ENCODE peak calls at places on chromosomes 12 and 14, in nine cellular contexts. K is fibroblast of lung, W is PC-3, Y is aorta, L is esophagus muscularis mucosa, V is psoas muscle, D is HCT116, F is spleen, N is thoracic aorta. C is an unnamed sample.
A peak's percentile ranks its signal among the peaks of the same experiment; 100 is the strongest.

GRCh38 chr12:19542606-19543005 is 103.3 kb downstream of the AEBP2 start:
- DNase-seq in K (no peak), W (no peak), Y (no peak), L (no peak), V (no peak), D (no peak), F (no peak), N (no peak), C (no peak)

GRCh38 chr12:10398168-10398567 is 8.3 kb upstream of the KLRK1 start:
- DNase-seq in K (no peak), W (no peak), Y (no peak), L (no peak), V (no peak), D (no peak), F (no peak), N (no peak), C (no peak)

GRCh38 chr12:8593246-8593645 is 19.4 kb downstream of the AICDA start:
- DNase-seq in K (no peak), W (no peak), Y (no peak), L (no peak), V (no peak), D (no peak), F (no peak), N (no peak), C (no peak)

GRCh38 chr12:27521066-27521465 is 2.9 kb upstream of the PPFIBP1 start:
- DNase-seq in K (peak; percentile 63), W (no peak), Y (peak; percentile 53), L (no peak), V (no peak), D (no peak), F (no peak), N (no peak), C (no peak)

GRCh38 chr14:54848910-54849309 is 53.7 kb downstream of the GCH1 start:
- DNase-seq in K (no peak), W (no peak), Y (no peak), L (no peak), V (no peak), D (no peak), F (no peak), N (no peak), C (no peak)

GRCh38 chr14:37601849-37602248 is 6.4 kb downstream of the TTC6 start:
- DNase-seq in K (no peak), W (no peak), Y (no peak), L (no peak), V (no peak), D (no peak), F (no peak), N (no peak), C (peak; percentile 13)

GRCh38 chr14:24231263-24232120 is 675 bp downstream of the NEDD8 start:
- DNase-seq in K (no peak), W (no peak), Y (no peak), L (no peak), V (no peak), D (no peak), F (no peak), N (no peak), C (peak; percentile 43)

GRCh38 chr14:105255021-105255507 is 6.7 kb downstream of the BTBD6 start:
- DNase-seq in K (peak; percentile 9), W (no peak), Y (no peak), L (no peak), V (peak; percentile 65), D (no peak), F (no peak), N (no peak), C (no peak)

GRCh38 chr14:34460841-34461240 is 1.2 kb downstream of the SPTSSA start:
- DNase-seq in K (peak; percentile 45), W (peak; percentile 40), Y (no peak), L (no peak), V (no peak), D (no peak), F (no peak), N (no peak), C (no peak)

GRCh38 chr14:100780246-100780645 is 45.7 kb upstream of the MEG3 start:
- DNase-seq in K (no peak), W (no peak), Y (no peak), L (no peak), V (no peak), D (no peak), F (peak; percentile 52), N (no peak), C (no peak)

GRCh38 chr12:27814851-27815591 is 35.0 kb upstream of the MANSC4 start:
- DNase-seq in K (peak; percentile 56), W (no peak), Y (no peak), L (no peak), V (no peak), D (no peak), F (no peak), N (no peak), C (no peak)

GRCh38 chr12:11888029-11888428 is 182.7 kb upstream of the BCL2L14 start:
- DNase-seq in K (no peak), W (no peak), Y (no peak), L (peak; percentile 7), V (no peak), D (no peak), F (no peak), N (no peak), C (no peak)

GRCh38 chr12:11893998-11894397 is 176.7 kb upstream of the BCL2L14 start:
- DNase-seq in K (no peak), W (no peak), Y (no peak), L (no peak), V (no peak), D (no peak), F (no peak), N (no peak), C (no peak)

GRCh38 chr12:11892065-11892391 is 178.7 kb upstream of the BCL2L14 start:
- DNase-seq in K (no peak), W (no peak), Y (no peak), L (no peak), V (no peak), D (no peak), F (no peak), N (no peak), C (no peak)

GRCh38 chr12:11894890-11895289 is 175.8 kb upstream of the BCL2L14 start:
- DNase-seq in K (no peak), W (no peak), Y (no peak), L (no peak), V (no peak), D (no peak), F (no peak), N (no peak), C (no peak)

DNA sequence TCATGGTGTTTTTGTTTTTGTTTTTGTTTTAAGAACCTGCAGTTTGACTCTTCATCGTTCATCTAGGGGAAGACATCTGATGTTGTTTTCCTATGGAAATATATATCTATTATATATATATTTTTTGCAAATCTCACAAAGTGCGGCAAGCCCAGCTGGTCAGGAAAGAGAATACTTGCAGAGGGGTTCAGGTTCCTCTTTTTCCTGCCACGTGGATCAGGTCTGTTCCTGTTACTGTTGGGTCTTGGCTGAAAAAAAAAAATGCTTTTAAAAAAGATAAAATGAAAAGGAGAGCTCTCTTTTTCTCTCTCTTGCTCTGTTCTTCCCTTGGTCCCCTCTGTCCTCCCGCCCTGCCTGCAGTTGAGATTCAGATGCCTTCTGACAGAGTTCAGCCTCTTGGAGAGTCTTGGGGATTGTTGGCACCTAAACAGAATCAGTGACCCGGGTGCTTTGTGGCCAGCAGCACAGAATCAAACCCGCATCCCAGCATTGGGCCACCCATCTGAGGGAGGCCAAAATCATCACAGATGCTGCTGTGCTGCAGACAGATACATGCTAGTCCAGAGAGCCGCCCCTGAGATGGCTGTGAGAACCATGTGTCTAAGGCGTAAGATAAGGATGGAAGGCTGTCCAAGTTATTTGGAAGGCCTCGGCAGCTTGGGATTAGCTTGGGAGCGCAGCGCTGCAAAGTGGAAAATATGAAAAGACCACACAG is 179.2 kb upstream of the BCL2L14 start:
- DNase-seq in K (no peak), W (no peak), Y (peak; percentile 55), L (no peak), V (no peak), D (no peak), F (no peak), N (no peak), C (no peak)
- H3K4me1 ChIP-seq in K (no peaks in the 10 kb centered on the region), W (peaks cover 8% of the 10 kb centered on the region), Y (no peaks in the 10 kb centered on the region), L (peaks cover 9% of the 10 kb centered on the region), V (peaks cover 4% of the 10 kb centered on the region), D (no peaks in the 10 kb centered on the region), F (no peaks in the 10 kb centered on the region), N (peaks cover 25% of the 10 kb centered on the region), C (no peaks in the 10 kb centered on the region)

DNA sequence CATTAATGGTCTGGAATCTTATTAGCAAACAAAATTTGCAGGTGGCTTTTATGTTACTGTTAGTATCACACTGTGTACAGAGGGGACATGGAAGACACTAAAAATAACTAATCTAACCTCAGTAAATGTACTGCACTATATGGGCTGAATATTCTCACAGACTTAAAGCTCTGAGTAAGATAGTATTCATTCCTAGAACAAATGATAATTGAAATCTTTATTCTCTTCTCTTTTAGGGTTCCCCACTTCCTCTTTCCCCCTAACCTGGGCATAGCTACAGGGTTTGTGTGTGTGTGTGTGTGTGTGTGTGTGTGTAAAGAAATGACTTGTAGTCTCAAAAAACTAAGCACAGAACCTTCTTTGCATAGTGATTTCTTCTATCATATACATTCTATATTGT is 21.4 kb upstream of the HECTD1 start:
- DNase-seq in K (peak; percentile 28), W (peak; percentile 11), Y (no peak), L (no peak), V (no peak), D (no peak), F (no peak), N (no peak), C (no peak)
- H3K27ac ChIP-seq in K (no peak overlapping the region), W (peak overlapping the region; percentile 80), Y (no peak overlapping the region), L (peak overlapping the region; percentile 46), V (peak overlapping the region; percentile 77), D (no peak overlapping the region), F (no peak overlapping the region), N (no peak overlapping the region), C (peak overlapping the region; percentile 84)

GRCh38 chr14:89701079-89702043 is 253.2 kb downstream of the EFCAB11 start:
- DNase-seq in K (peak; percentile 79), W (peak; percentile 74), Y (peak; percentile 94), L (peak; percentile 92), V (peak; percentile 89), D (peak; percentile 2), F (peak; percentile 98), N (peak; percentile 64), C (peak; percentile 79)

GRCh38 chr14:89708982-89709381 is 245.5 kb downstream of the EFCAB11 start:
- DNase-seq in K (no peak), W (no peak), Y (no peak), L (no peak), V (no peak), D (no peak), F (no peak), N (no peak), C (no peak)

GRCh38 chr14:89702151-89702936 is 252.2 kb downstream of the EFCAB11 start:
- DNase-seq in K (peak; percentile 65), W (no peak), Y (peak; percentile 47), L (peak; percentile 92), V (peak; percentile 36), D (no peak), F (no peak), N (no peak), C (no peak)

GRCh38 chr14:89707086-89707485 is 247.4 kb downstream of the EFCAB11 start:
- DNase-seq in K (no peak), W (no peak), Y (no peak), L (no peak), V (no peak), D (no peak), F (no peak), N (no peak), C (no peak)
- H3K4me1 ChIP-seq in K (no peaks in the 10 kb centered on the region), W (peaks cover 3% of the 10 kb centered on the region), Y (no peaks in the 10 kb centered on the region), L (peaks cover 11% of the 10 kb centered on the region), V (peaks cover under 1% of the 10 kb centered on the region), D (peaks cover 3% of the 10 kb centered on the region), F (peaks cover 3% of the 10 kb centered on the region), N (peaks cover 23% of the 10 kb centered on the region), C (no peaks in the 10 kb centered on the region)

GRCh38 chr12:98561846-98562245 is 31.6 kb upstream of the SLC25A3 start:
- DNase-seq in K (no peak), W (no peak), Y (no peak), L (no peak), V (no peak), D (no peak), F (no peak), N (no peak), C (no peak)

GRCh38 chr12:98559666-98560065 is 33.8 kb upstream of the SLC25A3 start:
- DNase-seq in K (no peak), W (no peak), Y (no peak), L (no peak), V (no peak), D (no peak), F (no peak), N (no peak), C (no peak)
- H3K27ac ChIP-seq in K (no peak overlapping the region), W (no peak overlapping the region), Y (no peak overlapping the region), L (no peak overlapping the region), V (no peak overlapping the region), D (no peak overlapping the region), F (no peak overlapping the region), N (no peak overlapping the region), C (no peak overlapping the region)